ENCODE peak calls at places on chromosomes 16 and 17, in seven cellular contexts. B is prostate gland, V is heart left ventricle, D is mesenchymal stem cell, Y is pancreas, I is body of pancreas, X is cardiac muscle cell. S is an unnamed sample. For H3K4me1, the result is how much of the 10 kb centered on the place peaks cover.

GRCh38 chr17:77438241-77439204 is 297.8 kb downstream of the SEC14L1 start:
- DNase-seq in I (no peak), X (no peak), V (no peak), Y (no peak), D (no peak), B (no peak), S (no peak)

GRCh38 chr16:48133455-48134226 is 22.2 kb downstream of the ABCC12 start:
- DNase-seq in B (no peak), D (no peak), Y (no peak), I (peak), V (no peak), X (no peak), S (no peak)

GRCh38 chr17:40726919-40727318 is 23.4 kb upstream of the KRT24 start:
- DNase-seq in Y (no peak), D (peak), I (no peak), V (no peak), X (no peak), B (no peak), S (no peak)

GRCh38 chr16:17817260-17817659 is 346.5 kb upstream of the XYLT1 start:
- DNase-seq in B (no peak), Y (no peak), I (no peak), D (no peak), X (no peak), V (no peak), S (no peak)

GRCh38 chr16:86925067-86925791 is 346.9 kb downstream of the FOXL1 start:
- DNase-seq in D (peak), B (no peak), V (no peak), Y (no peak), I (no peak), X (peak), S (peak)

GRCh38 chr16:10817963-10818941 is at the start of gene TVP23A:
- DNase-seq in D (no peak), X (peak), B (no peak), V (no peak), Y (peak), I (no peak), S (peak)

GRCh38 chr17:57499648-57500049 is 243.3 kb downstream of the MSI2 start:
- DNase-seq in V (no peak), Y (no peak), D (peak), I (no peak), X (no peak), B (no peak), S (no peak)

GRCh38 chr16:49542391-49542891 is 168.8 kb downstream of the C16orf78 start:
- DNase-seq in V (no peak), I (no peak), D (no peak), Y (no peak), B (no peak), X (no peak), S (no peak)

GRCh38 chr17:50931003-50931878 is 65.1 kb upstream of the TOB1 start:
- DNase-seq in I (peak), X (peak), D (peak), Y (peak), B (peak), V (peak), S (peak)

GRCh38 chr17:3715296-3715695 is 8.4 kb upstream of the HASPIN start:
- DNase-seq in I (no peak), Y (no peak), X (no peak), D (no peak), V (no peak), B (no peak), S (no peak)

GRCh38 chr17:28369684-28370034 is 448 bp downstream of the VTN start:
- DNase-seq in X (no peak), I (no peak), D (no peak), V (no peak), Y (no peak), B (no peak), S (peak)

GRCh38 chr17:4487820-4488716 is 10.6 kb upstream of the SPNS2 start:
- DNase-seq in Y (no peak), D (no peak), X (peak), I (no peak), V (no peak), B (no peak), S (no peak)

GRCh38 chr17:35256629-35257028 is 13.8 kb downstream of the SLFN5 start:
- DNase-seq in I (peak), V (no peak), Y (no peak), D (no peak), X (no peak), B (no peak), S (no peak)

GRCh38 chr17:5912927-5913565 is 157.1 kb upstream of the WSCD1 start:
- DNase-seq in Y (no peak), D (no peak), V (no peak), X (no peak), B (no peak), I (no peak), S (no peak)

GRCh38 chr17:78993241-78993956 is 13.7 kb upstream of the LGALS3BP start:
- DNase-seq in X (peak), V (peak), B (no peak), I (peak), D (peak), Y (peak), S (peak)

GRCh38 chr16:51731160-51731559 is 580.1 kb upstream of the SALL1 start:
- DNase-seq in V (no peak), B (no peak), Y (no peak), D (no peak), I (no peak), X (no peak), S (no peak)

GRCh38 chr16:17983847-17984639 is 352.5 kb downstream of the NPIPA8 start:
- DNase-seq in Y (no peak), V (no peak), B (no peak), X (no peak), D (no peak), I (no peak), S (no peak)

GRCh38 chr17:4536742-4537411 is 18.3 kb downstream of the MYBBP1A start:
- DNase-seq in B (no peak), I (no peak), Y (peak), X (no peak), D (peak), V (peak), S (no peak)

GRCh38 chr16:19168173-19169080 is at the start of gene SYT17:
- DNase-seq in X (peak), V (peak), D (peak), I (peak), Y (peak), B (peak), S (peak)

GRCh38 chr17:7634384-7634783 is 4.4 kb downstream of the SHBG start:
- DNase-seq in B (no peak), X (peak), D (peak), Y (no peak), I (peak), V (peak), S (peak)

GRCh38 chr16:60655514-60656153 is 1380.6 kb downstream of the CDH8 start:
- DNase-seq in Y (no peak), B (no peak), I (no peak), X (no peak), D (no peak), V (no peak), S (no peak)

GRCh38 chr17:41530062-41531048 is 2.2 kb upstream of the KRT19 start:
- DNase-seq in D (peak), B (no peak), I (no peak), X (peak), V (peak), Y (peak), S (peak)

GRCh38 chr16:11748404-11749254 is 6.0 kb upstream of the TXNDC11 start:
- DNase-seq in Y (no peak), B (no peak), X (no peak), D (no peak), I (peak), V (no peak), S (peak)

GRCh38 chr17:29007456-29008455 is 1.9 kb upstream of the SEZ6 start:
- DNase-seq in D (peak), V (no peak), Y (no peak), I (no peak), B (no peak), X (no peak), S (peak)

GRCh38 chr16:84637709-84638108 is 10.6 kb upstream of the KLHL36 start:
- DNase-seq in V (no peak), I (no peak), X (no peak), Y (no peak), B (no peak), D (no peak), S (no peak)

GRCh38 chr17:17663160-17664072 is 17.8 kb upstream of the RAI1 start:
- DNase-seq in I (peak), X (peak), V (peak), D (peak), Y (no peak), B (no peak), S (peak)

GRCh38 chr17:35001549-35001948 is 21.2 kb downstream of the LIG3 start:
- DNase-seq in D (no peak), I (no peak), Y (no peak), X (no peak), V (no peak), B (no peak), S (no peak)

GRCh38 chr17:41546819-41547218 is 18.7 kb upstream of the KRT19 start:
- DNase-seq in V (no peak), I (no peak), B (no peak), D (no peak), X (no peak), Y (no peak), S (no peak)

GRCh38 chr16:70508752-70509151 is 14.6 kb downstream of the COG4 start:
- DNase-seq in X (no peak), V (no peak), Y (no peak), D (peak), B (no peak), I (no peak), S (no peak)

GRCh38 chr16:23145186-23145585 is 4.1 kb downstream of the USP31 start:
- DNase-seq in I (no peak), D (no peak), Y (no peak), X (no peak), V (no peak), B (peak), S (no peak)

GRCh38 chr16:69814561-69814960 is 52.4 kb downstream of the WWP2 start:
- DNase-seq in B (no peak), I (peak), D (no peak), Y (peak), V (no peak), X (no peak), S (peak)

GRCh38 chr17:57707892-57708291 is 37.2 kb downstream of the CCDC182 start:
- DNase-seq in Y (no peak), B (no peak), X (peak), D (peak), V (peak), I (no peak), S (peak)

GRCh38 chr17:1834378-1835149 is 4.8 kb downstream of the RPA1 start:
- DNase-seq in I (no peak), Y (no peak), V (no peak), D (no peak), X (no peak), B (no peak), S (no peak)

GRCh38 chr17:7001562-7001961 is 5.7 kb downstream of the ALOX12 start:
- DNase-seq in I (peak), X (no peak), V (no peak), B (no peak), D (no peak), Y (no peak), S (no peak)

GRCh38 chr16:84687715-84688114 is 12.1 kb upstream of the USP10 start:
- DNase-seq in B (no peak), D (peak), V (no peak), X (no peak), I (no peak), Y (no peak), S (no peak)

GRCh38 chr17:43418441-43419374 is 19.9 kb downstream of the ARL4D start:
- DNase-seq in B (peak), V (peak), Y (no peak), X (peak), D (peak), I (peak), S (peak)

GRCh38 chr16:50696126-50696525 is 2.7 kb downstream of the NOD2 start:
- DNase-seq in V (no peak), B (no peak), D (no peak), X (no peak), I (no peak), Y (peak), S (no peak)
- H3K4me1 ChIP-seq in V (half or more), B (under half), D (under half), X (under half), I (under half), Y (under half), S (under half)

DNA sequence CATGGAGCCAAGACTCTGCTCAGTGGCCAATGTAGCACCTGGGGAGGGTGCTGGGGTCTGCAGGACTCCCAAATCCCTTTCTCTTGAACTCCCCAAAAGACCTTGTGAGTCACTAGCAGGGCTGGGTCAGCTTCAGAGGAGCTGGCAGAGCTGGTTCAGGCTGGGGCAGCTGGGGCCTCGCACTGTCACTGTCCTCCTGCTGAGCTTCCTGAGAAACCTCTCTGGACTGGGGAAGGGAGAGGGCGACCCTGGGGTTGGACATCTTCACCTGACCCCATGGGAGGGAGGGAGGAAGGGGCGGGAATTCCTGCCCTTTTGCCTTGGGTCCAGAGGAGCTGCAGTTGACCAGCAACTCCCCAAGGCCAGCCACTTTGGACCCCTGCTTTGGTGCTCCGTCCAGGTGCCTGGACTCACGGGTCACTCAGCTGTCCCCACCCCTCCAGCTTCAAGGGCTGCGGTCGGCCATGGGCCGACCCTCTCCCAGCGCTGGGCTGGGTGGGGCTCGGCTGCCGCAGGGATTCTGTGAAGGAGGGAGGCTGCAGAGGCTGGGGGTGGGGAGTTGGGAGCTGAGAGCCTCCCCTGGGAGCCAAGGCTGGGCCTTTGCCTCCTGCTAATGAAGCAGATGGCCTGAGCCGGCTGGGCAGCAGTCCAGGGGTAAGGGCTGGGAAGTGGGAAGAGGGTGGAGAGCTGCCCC is 9.2 kb downstream of the FMNL1 start:
- DNase-seq in V (peak), D (peak), B (no peak), X (no peak), I (no peak), Y (peak), S (no peak)
- H3K27ac ChIP-seq in V (peak), D (no peak), B (no peak), X (no peak), I (no peak), Y (no peak), S (no peak)

GRCh38 chr16:88392616-88393015 is 9.9 kb downstream of the ZNF469 start:
- DNase-seq in Y (no peak), V (no peak), I (no peak), B (no peak), D (no peak), X (no peak), S (no peak)
- H3K4me1 ChIP-seq in Y (under half), V (under half), I (under half), B (under half), D (under half), X (under half), S (under half)

DNA sequence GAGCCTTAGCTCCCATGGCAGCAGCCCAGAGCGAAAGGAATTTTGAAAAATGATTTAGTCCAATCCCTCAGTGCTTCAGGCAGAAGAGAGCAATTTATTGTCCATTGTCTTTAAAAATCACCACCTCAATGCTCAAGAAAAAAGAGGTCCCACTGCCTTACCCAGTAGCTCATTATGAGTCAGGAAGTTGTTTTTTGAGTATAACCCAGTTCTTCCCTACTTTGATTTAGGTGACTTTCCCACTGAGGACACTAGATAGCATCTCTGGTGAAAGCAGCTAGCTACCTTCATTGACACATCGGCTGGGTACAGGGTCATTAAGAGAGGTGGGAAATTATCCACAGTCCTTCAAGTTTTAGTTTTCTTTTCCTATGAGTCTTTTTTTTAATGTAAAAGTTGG is 40.7 kb downstream of the PECAM1 start:
- DNase-seq in B (no peak), D (no peak), V (no peak), Y (no peak), X (no peak), I (no peak), S (no peak)
- H3K27ac ChIP-seq in B (no peak), D (no peak), V (no peak), Y (no peak), X (no peak), I (no peak), S (no peak)

GRCh38 chr16:78993342-78993741 is 607.2 kb downstream of the MAF start:
- DNase-seq in D (no peak), Y (no peak), B (no peak), I (no peak), V (peak), X (peak), S (peak)

GRCh38 chr16:78988361-78988992 is 612.1 kb downstream of the MAF start:
- DNase-seq in D (no peak), V (no peak), Y (no peak), X (no peak), I (no peak), B (no peak), S (no peak)

GRCh38 chr16:78992001-78992400 is 608.5 kb downstream of the MAF start:
- DNase-seq in D (no peak), X (no peak), B (no peak), I (no peak), Y (no peak), V (no peak), S (no peak)

GRCh38 chr16:78987676-78988075 is 612.9 kb downstream of the MAF start:
- DNase-seq in D (no peak), I (no peak), Y (no peak), B (peak), V (no peak), X (no peak), S (no peak)

GRCh38 chr16:78990309-78990701 is 610.2 kb downstream of the MAF start:
- DNase-seq in Y (no peak), B (no peak), D (no peak), V (no peak), X (peak), I (no peak), S (no peak)
- H3K4me1 ChIP-seq in Y (under half), B (under half), D (under half), V (under half), X (under half), I (under half), S (under half)

DNA sequence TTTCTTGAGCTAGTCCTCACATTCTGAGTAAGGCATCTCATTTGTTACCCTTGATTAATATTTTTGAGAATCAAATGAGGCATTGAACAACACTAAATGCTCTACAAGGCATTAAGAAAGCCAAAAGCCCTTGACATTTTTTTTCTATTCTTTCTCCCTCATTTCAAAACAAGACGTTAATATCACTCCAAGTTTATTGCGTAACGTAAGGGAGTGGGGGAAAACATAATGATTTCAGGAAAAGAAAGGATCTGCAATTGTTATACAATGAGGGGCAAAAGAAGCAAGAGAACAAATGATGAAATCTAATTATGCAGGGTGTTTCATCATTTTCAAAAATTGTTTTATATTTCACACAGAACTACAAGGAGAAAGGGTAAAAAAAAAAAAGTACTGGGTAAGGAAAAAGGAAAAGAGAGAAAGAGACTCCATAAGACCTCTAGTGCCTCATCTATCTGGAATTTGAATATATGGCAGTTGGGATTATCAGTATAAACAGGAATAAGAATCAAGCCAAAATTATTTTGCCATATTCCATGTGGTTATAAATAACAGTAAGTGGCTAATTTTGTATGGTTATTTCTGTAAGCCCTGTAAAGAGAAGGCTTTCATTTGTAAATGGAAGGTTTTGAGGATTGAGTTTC is 163.0 kb downstream of the ABCA8 start:
- DNase-seq in V (no peak), D (peak), I (no peak), X (no peak), Y (no peak), B (no peak), S (no peak)
- H3K27ac ChIP-seq in V (peak), D (no peak), I (no peak), X (no peak), Y (no peak), B (no peak), S (peak)

DNA sequence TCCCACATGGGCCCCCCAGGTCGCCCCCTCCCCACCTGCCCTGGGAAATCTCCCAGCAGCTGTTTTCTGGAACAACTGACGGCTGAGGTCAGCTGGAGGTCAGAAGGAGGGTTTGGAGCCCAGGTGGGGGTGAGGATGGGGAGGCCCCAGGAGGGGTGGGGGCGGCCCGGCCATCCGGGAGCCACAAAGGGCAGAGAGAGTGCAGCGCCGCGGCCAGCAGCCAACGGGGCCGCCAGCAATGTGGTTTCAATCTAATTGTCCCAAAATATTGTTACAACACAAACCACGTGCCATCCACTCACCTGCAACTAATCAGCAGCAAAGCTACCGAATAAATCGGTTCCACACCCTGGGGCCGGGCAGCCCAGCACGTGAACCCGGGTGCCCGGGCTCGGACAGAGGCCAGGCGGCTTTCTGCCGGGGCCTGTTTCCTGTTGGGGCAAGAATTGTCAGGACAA is 28.3 kb upstream of the SLC38A10 start:
- DNase-seq in B (no peak), X (no peak), I (no peak), Y (no peak), D (no peak), V (no peak), S (no peak)
- H3K4me1 ChIP-seq in B (under half), X (under half), I (under half), Y (under half), D (under half), V (under half), S (under half)